ENCODE peak calls at places on chromosomes 7 and 10, in nine cellular contexts. O is cardiac muscle cell; L is CD8-positive, alpha-beta T cell; E is adrenal gland; V is PC-9; R is right atrium auricular region; D is heart left ventricle; Q is A549; I is DND-41. N is an unnamed sample.

GRCh38 chr10:64846706-64847105 is 1325.5 kb downstream of the REEP3 start:
- DNase-seq in L (no peak), V (no peak), R (no peak), Q (no peak), I (no peak), O (no peak), D (no peak), E (no peak), N (no peak)

GRCh38 chr10:104574470-104575213 is 66.4 kb upstream of the SORCS3 start:
- DNase-seq in Q (no peak), D (no peak), O (no peak), V (no peak), R (no peak), E (no peak), L (no peak), I (no peak), N (no peak)

GRCh38 chr7:155521743-155522398 is 24.5 kb downstream of the CNPY1 start:
- DNase-seq in R (no peak), D (no peak), L (no peak), I (no peak), E (no peak), V (no peak), Q (no peak), O (no peak), N (no peak)

GRCh38 chr10:129727495-129727894 is 236.6 kb downstream of the EBF3 start:
- DNase-seq in E (no peak), Q (no peak), R (no peak), L (no peak), D (no peak), O (no peak), I (no peak), V (no peak), N (no peak)

GRCh38 chr10:116247701-116248100 is 25.3 kb downstream of the GFRA1 start:
- DNase-seq in V (no peak), R (no peak), O (no peak), D (no peak), L (no peak), E (no peak), I (no peak), Q (no peak), N (no peak)

GRCh38 chr7:12888727-12889126 is 201.3 kb downstream of the ARL4A start:
- DNase-seq in E (no peak), I (no peak), V (no peak), Q (no peak), L (no peak), R (no peak), O (peak; percentile 46), D (no peak), N (no peak)

GRCh38 chr10:1268856-1269255 is 212.7 kb downstream of the WDR37 start:
- DNase-seq in L (no peak), D (no peak), V (no peak), I (peak; percentile 27), Q (no peak), E (no peak), O (no peak), R (no peak), N (no peak)

GRCh38 chr10:102926842-102927241 is 8.7 kb downstream of the CNNM2 start:
- DNase-seq in V (no peak), E (no peak), R (no peak), I (no peak), O (no peak), D (no peak), L (no peak), Q (no peak), N (no peak)

GRCh38 chr7:122626785-122627184 is 72.1 kb downstream of the RNF133 start:
- DNase-seq in O (no peak), R (no peak), Q (no peak), V (no peak), L (no peak), E (no peak), I (no peak), D (no peak), N (no peak)

GRCh38 chr7:13835442-13835841 is 154.0 kb downstream of the ETV1 start:
- DNase-seq in E (no peak), R (no peak), Q (no peak), L (no peak), D (no peak), O (no peak), I (no peak), V (no peak), N (no peak)

GRCh38 chr7:1234794-1235500 is 2.3 kb downstream of the UNCX start:
- DNase-seq in L (no peak), R (no peak), D (no peak), E (no peak), V (no peak), O (no peak), Q (peak; percentile 36), I (no peak), N (no peak)

GRCh38 chr7:2723138-2723850 is 35.3 kb downstream of the AMZ1 start:
- DNase-seq in O (no peak), V (no peak), D (peak; percentile 14), I (no peak), R (no peak), L (no peak), Q (no peak), E (no peak), N (no peak)

GRCh38 chr10:67803588-67804394 is 34.2 kb downstream of the DNAJC12 start:
- DNase-seq in R (no peak), D (no peak), I (no peak), V (no peak), Q (peak; percentile 75), O (no peak), L (no peak), E (no peak), N (no peak)

GRCh38 chr10:124155781-124156401 is 62.5 kb upstream of the CHST15 start:
- DNase-seq in L (no peak), I (no peak), R (no peak), D (peak; percentile 54), O (peak; percentile 90), E (peak; percentile 40), Q (no peak), V (no peak), N (peak; percentile 85)

GRCh38 chr7:44978511-44979366 is at the start of gene MYO1G:
- DNase-seq in I (peak; percentile 95), R (no peak), D (peak; percentile 56), L (peak; percentile 65), E (no peak), O (no peak), Q (no peak), V (no peak), N (peak; percentile 23)

GRCh38 chr7:122546496-122546895 is 152.4 kb downstream of the RNF133 start:
- DNase-seq in Q (no peak), V (no peak), E (peak; percentile 53), D (no peak), O (peak; percentile 20), I (no peak), R (no peak), L (no peak), N (no peak)

GRCh38 chr7:136870799-136871487 is 2.5 kb downstream of the CHRM2 start:
- DNase-seq in E (no peak), L (no peak), I (no peak), Q (no peak), V (no peak), R (no peak), D (peak; percentile 32), O (peak; percentile 6), N (peak; percentile 8)

GRCh38 chr10:47443145-47443544 is 40.8 kb downstream of the ANXA8 start:
- DNase-seq in D (no peak), R (no peak), L (no peak), O (no peak), V (no peak), Q (no peak), E (no peak), I (no peak), N (no peak)

GRCh38 chr7:101565601-101566209 is 63.4 kb downstream of the MYL10 start:
- DNase-seq in O (no peak), E (peak; percentile 4), Q (no peak), D (no peak), R (no peak), V (no peak), I (no peak), L (no peak), N (no peak)

GRCh38 chr10:74683067-74683466 is 143.3 kb upstream of the KAT6B start:
- DNase-seq in O (peak; percentile 12), E (no peak), R (no peak), V (no peak), L (no peak), Q (no peak), D (no peak), I (no peak), N (no peak)

GRCh38 chr7:27723086-27723485 is 16.9 kb upstream of the TAX1BP1 start:
- DNase-seq in L (no peak), I (no peak), D (no peak), Q (peak; percentile 59), V (no peak), R (no peak), O (no peak), E (no peak), N (no peak)
- TF ChIP-seq CTCF in L (no peak), I (peak; percentile 41), D (no peak), Q (peak; percentile 34), V (peak; percentile 45), R (no peak), O (no peak), E (peak; percentile 6), N (no peak)

DNA sequence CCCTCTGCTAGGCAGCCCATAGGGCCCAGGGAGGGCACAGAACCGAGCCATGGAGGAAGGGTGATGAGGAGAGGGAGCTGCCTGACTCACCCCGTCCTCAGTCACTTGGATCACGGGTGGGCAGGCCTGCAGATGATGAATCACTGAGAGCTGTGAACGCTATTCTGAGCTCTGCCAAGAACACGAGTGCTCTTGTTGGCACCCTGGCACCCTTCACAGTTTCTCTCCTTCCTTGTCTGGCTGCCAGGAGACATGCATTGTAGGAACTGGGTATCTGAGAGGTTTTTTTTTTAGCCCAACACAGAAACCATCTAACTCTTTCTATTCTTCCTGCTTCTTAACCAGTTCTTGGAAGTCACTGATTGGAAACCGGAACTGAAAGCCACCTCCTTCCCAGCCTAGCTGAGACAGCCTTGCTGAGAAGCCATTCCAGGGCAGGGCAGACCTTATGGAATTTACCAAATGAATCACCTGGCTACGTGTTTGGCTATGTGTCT is 82.1 kb downstream of the SLC37A3 start:
- DNase-seq in O (peak; percentile 71), L (no peak), V (peak; percentile 97), I (peak; percentile 10), R (peak; percentile 90), Q (peak; percentile 79), E (peak; percentile 75), D (peak; percentile 82), N (peak; percentile 92)
- H3K4me3 ChIP-seq in O (no peak overlapping the region), L (no peak overlapping the region), V (peak overlapping the region; percentile 11), I (no peak overlapping the region), R (no peak overlapping the region), Q (no peak overlapping the region), E (no peak overlapping the region), D (peak overlapping the region; percentile 45), N (no peak overlapping the region)

GRCh38 chr7:43535031-43535451 is 47.9 kb upstream of the STK17A start:
- DNase-seq in L (no peak), E (no peak), Q (no peak), D (no peak), I (no peak), O (peak; percentile 59), V (no peak), R (no peak), N (no peak)
- TF ChIP-seq CTCF in L (no peak), E (no peak), Q (no peak), D (no peak), I (no peak), O (no peak), V (no peak), R (no peak), N (no peak)

DNA sequence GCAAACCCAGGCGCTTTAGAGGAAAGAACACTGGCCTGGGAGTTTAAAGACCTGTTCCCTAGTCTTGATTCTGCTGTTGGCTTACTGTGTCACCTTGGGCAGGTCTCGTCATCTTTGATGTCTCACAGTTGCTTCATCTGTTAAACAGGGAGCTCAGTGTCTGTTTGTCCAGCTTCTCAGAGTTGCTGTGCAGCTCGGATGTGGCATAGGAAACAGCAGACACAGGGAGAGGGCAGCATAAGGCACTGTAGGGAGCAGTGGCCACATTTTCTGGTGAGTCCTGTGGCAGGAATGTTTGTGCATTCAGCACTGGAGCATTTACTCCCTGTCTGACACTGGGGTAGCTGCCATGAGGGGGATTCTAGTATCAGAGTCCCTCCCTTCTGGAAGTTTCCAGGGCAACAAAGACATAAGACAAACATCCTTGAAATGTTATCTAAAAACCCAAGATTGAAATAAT is 2.0 kb downstream of the REPIN1 start:
- DNase-seq in I (peak; percentile 64), D (no peak), E (no peak), R (no peak), L (no peak), Q (no peak), V (no peak), O (peak; percentile 71), N (no peak)
- H3K4me3 ChIP-seq in I (peak overlapping the region; percentile 61), D (no peak overlapping the region), E (no peak overlapping the region), R (no peak overlapping the region), L (no peak overlapping the region), Q (peak overlapping the region; percentile 96), V (peak overlapping the region; percentile 94), O (no peak overlapping the region), N (no peak overlapping the region)

N was measured in thyroid gland.